ENCODE peak calls at places on chromosomes 5 and 9, in five cellular contexts. B is cardiac muscle cell, O is lung, Z is PC-3, L is psoas muscle. E is an unnamed sample.

GRCh38 chr9:34579097-34579818 is 10.3 kb downstream of the CNTFR start:
- DNase-seq in O (no peak), Z (no peak), B (no peak), L (no peak), E (no peak)

GRCh38 chr9:84154320-84154719 is 173.7 kb downstream of the RMI1 start:
- DNase-seq in O (no peak), L (no peak), Z (no peak), B (peak; percentile 75), E (no peak)

GRCh38 chr5:163496286-163496685 is 9.1 kb upstream of the MAT2B start:
- DNase-seq in Z (peak; percentile 19), B (peak; percentile 31), L (no peak), O (no peak), E (no peak)

GRCh38 chr9:75889977-75890540 is 414 bp upstream of the PCSK5 start:
- DNase-seq in O (peak; percentile 52), L (peak; percentile 54), Z (peak; percentile 27), B (peak; percentile 81), E (peak; percentile 36)

GRCh38 chr9:23587433-23587832 is 238.6 kb downstream of the ELAVL2 start:
- DNase-seq in B (no peak), Z (no peak), L (peak; percentile 65), O (peak; percentile 54), E (peak; percentile 14)

GRCh38 chr5:12095808-12096281 is 191.6 kb upstream of the CTNND2 start:
- DNase-seq in L (no peak), B (no peak), Z (peak; percentile 42), O (no peak), E (no peak)

GRCh38 chr5:68011801-68012200 is 203.8 kb upstream of the PIK3R1 start:
- DNase-seq in B (peak; percentile 43), Z (no peak), L (no peak), O (no peak), E (no peak)

GRCh38 chr5:78287833-78288232 is 6.7 kb downstream of the AP3B1 start:
- DNase-seq in O (no peak), B (peak; percentile 68), L (no peak), Z (peak; percentile 50), E (no peak)

GRCh38 chr9:80503692-80504400 is 932.1 kb downstream of the TLE4 start:
- DNase-seq in L (no peak), Z (no peak), B (peak; percentile 2), O (no peak), E (no peak)

GRCh38 chr5:146395233-146395632 is 51.9 kb upstream of the TCERG1 start:
- DNase-seq in L (no peak), B (no peak), O (no peak), Z (no peak), E (no peak)

GRCh38 chr9:93072383-93072795 is 13.9 kb downstream of the SUSD3 start:
- DNase-seq in B (peak; percentile 71), L (no peak), O (no peak), Z (no peak), E (no peak)

GRCh38 chr5:6311568-6312501 is 66.5 kb downstream of the MED10 start:
- DNase-seq in B (no peak), Z (no peak), L (no peak), O (no peak), E (no peak)

GRCh38 chr9:84773023-84773422 is 103.5 kb downstream of the NTRK2 start:
- DNase-seq in L (no peak), B (no peak), O (no peak), Z (no peak), E (no peak)

GRCh38 chr5:65837139-65837538 is 89.2 kb upstream of the ERBIN start:
- DNase-seq in O (no peak), B (peak; percentile 27), L (no peak), Z (peak; percentile 38), E (no peak)

GRCh38 chr5:78984611-78985406 is at the start of gene ARSB:
- DNase-seq in Z (peak; percentile 83), B (peak; percentile 88), L (peak; percentile 82), O (peak; percentile 81), E (peak; percentile 85)

GRCh38 chr5:139186293-139186692 is 11.9 kb downstream of the SIL1 start:
- DNase-seq in Z (no peak), L (no peak), O (no peak), B (peak; percentile 51), E (no peak)

GRCh38 chr5:120778491-120779293 is 314.6 kb downstream of the PRR16 start:
- DNase-seq in Z (no peak), B (no peak), O (no peak), L (no peak), E (no peak)

GRCh38 chr5:138692370-138692769 is 60.9 kb upstream of the CTNNA1 start:
- DNase-seq in B (no peak), L (no peak), O (no peak), Z (no peak), E (no peak)

GRCh38 chr9:20980713-20981481 is 50.5 kb downstream of the HACD4 start:
- DNase-seq in O (no peak), Z (peak; percentile 62), B (peak; percentile 43), L (no peak), E (no peak)

GRCh38 chr5:56269216-56269927 is 36.2 kb upstream of the ANKRD55 start:
- DNase-seq in B (peak; percentile 87), L (no peak), Z (peak; percentile 37), O (no peak), E (no peak)

GRCh38 chr9:36855443-36856315 is 178.4 kb downstream of the PAX5 start:
- DNase-seq in O (no peak), Z (peak; percentile 57), L (no peak), B (peak; percentile 22), E (no peak)
- TF ChIP-seq CTCF in O (no peak), Z (peak; percentile 52), L (no peak), B (peak; percentile 37), E (no peak)

DNA sequence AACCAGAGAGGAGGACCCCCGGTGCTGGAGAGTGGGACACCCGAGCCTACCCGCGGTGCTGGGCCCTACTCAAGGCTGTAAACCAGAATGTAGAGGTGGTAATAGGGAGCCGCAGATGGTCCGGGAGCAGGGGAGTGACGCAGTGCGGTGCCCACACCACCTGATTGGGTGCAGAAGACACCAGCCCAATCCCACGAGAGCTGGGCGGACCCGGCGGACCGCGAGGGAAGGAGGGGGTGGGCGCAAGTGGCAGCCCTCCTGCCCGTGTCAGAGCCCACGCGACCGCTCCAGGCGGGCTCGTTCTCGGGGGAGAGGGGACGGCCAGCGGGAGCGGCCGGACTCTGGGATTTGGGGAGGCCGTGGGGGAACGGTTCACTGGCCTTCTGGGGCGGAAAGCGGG is 71.2 kb downstream of the C9orf50 start:
- DNase-seq in Z (no peak), B (peak; percentile 74), O (no peak), L (peak; percentile 46), E (no peak)
- H3K4me3 ChIP-seq in Z (peak overlapping the region; percentile 62), B (peak overlapping the region; percentile 34), O (peak overlapping the region; percentile 24), L (peak overlapping the region; percentile 56), E (peak overlapping the region; percentile 53)

GRCh38 chr5:76820491-76820890 is 1.7 kb downstream of the F2RL1 start:
- DNase-seq in Z (peak; percentile 64), B (no peak), O (no peak), L (no peak), E (no peak)

GRCh38 chr5:76813982-76814562 is 4.8 kb upstream of the F2RL1 start:
- DNase-seq in L (no peak), Z (peak; percentile 90), B (no peak), O (no peak), E (no peak)

GRCh38 chr5:76819851-76820280 is 1.0 kb downstream of the F2RL1 start:
- DNase-seq in B (no peak), L (no peak), O (no peak), Z (no peak), E (peak; percentile 74)

GRCh38 chr5:76818844-76819831 is at the start of gene F2RL1:
- DNase-seq in Z (peak; percentile 93), B (peak; percentile 70), L (peak; percentile 30), O (peak; percentile 82), E (peak; percentile 88)

GRCh38 chr5:76816110-76816831 is 2.6 kb upstream of the F2RL1 start:
- DNase-seq in O (no peak), L (no peak), Z (no peak), B (no peak), E (no peak)
- H3K27ac ChIP-seq in O (no peak overlapping the region), L (no peak overlapping the region), Z (peak overlapping the region; percentile 99), B (no peak overlapping the region), E (no peak overlapping the region)

GRCh38 chr5:157538311-157538710 is 37.3 kb downstream of the ADAM19 start:
- DNase-seq in L (no peak), Z (no peak), O (no peak), B (no peak), E (no peak)
- TF ChIP-seq CTCF in L (no peak), Z (no peak), O (no peak), B (no peak), E (no peak)

E was measured in pancreas.